ENCODE peak calls at places on chromosomes 16 and 17, in ten cellular contexts. O, T, E, K, X, H, D, A, I and V are unnamed samples.

GRCh38 chr16:67667817-67668494 is 1.3 kb downstream of the C16orf86 start:
- DNase-seq in O (peak), T (peak), E (peak), K (peak), X (peak), H (peak), D (peak), A (peak), I (peak), V (peak)

GRCh38 chr17:1087381-1088241 is 90.7 kb downstream of the TIMM22 start:
- DNase-seq in O (peak), T (peak), E (no peak), K (peak), X (no peak), H (peak), D (peak), A (no peak), I (peak), V (peak)

GRCh38 chr17:82399030-82399429 is 19.1 kb upstream of the HEXD start:
- DNase-seq in O (no peak), T (no peak), E (no peak), K (peak), X (peak), H (no peak), D (no peak), A (no peak), I (no peak), V (no peak)

GRCh38 chr16:23836078-23836403 is 258 bp downstream of the PRKCB start:
- DNase-seq in O (no peak), T (no peak), E (peak), K (no peak), X (no peak), H (no peak), D (no peak), A (no peak), I (no peak), V (no peak)

GRCh38 chr17:81406117-81406953 is 11.1 kb downstream of the BAHCC1 start:
- DNase-seq in O (peak), T (no peak), E (no peak), K (no peak), X (no peak), H (no peak), D (no peak), A (no peak), I (no peak), V (no peak)

GRCh38 chr16:50740747-50741146 is 1.1 kb upstream of the CYLD start:
- DNase-seq in O (no peak), T (no peak), E (no peak), K (no peak), X (no peak), H (no peak), D (no peak), A (no peak), I (no peak), V (no peak)

GRCh38 chr17:42325026-42325425 is 36.7 kb downstream of the STAT5A start:
- DNase-seq in O (no peak), T (no peak), E (no peak), K (no peak), X (peak), H (no peak), D (no peak), A (no peak), I (no peak), V (no peak)

GRCh38 chr17:66255112-66255511 is 25.9 kb upstream of the APOH start:
- DNase-seq in O (peak), T (peak), E (peak), K (peak), X (peak), H (no peak), D (peak), A (no peak), I (no peak), V (peak)

GRCh38 chr16:67547423-67548264 is 14.7 kb upstream of the CTCF start:
- DNase-seq in O (peak), T (peak), E (peak), K (no peak), X (no peak), H (peak), D (no peak), A (no peak), I (no peak), V (no peak)

GRCh38 chr17:48636177-48637018 is 10.2 kb upstream of the HOXB9 start:
- DNase-seq in O (no peak), T (peak), E (peak), K (no peak), X (peak), H (peak), D (peak), A (peak), I (no peak), V (peak)

GRCh38 chr17:2238432-2239169 is 65.0 kb downstream of the SMG6 start:
- DNase-seq in O (no peak), T (no peak), E (no peak), K (no peak), X (no peak), H (no peak), D (no peak), A (no peak), I (no peak), V (no peak)

GRCh38 chr16:79929260-79929977 is 328.9 kb upstream of the MAF start:
- DNase-seq in O (no peak), T (no peak), E (no peak), K (no peak), X (no peak), H (no peak), D (no peak), A (no peak), I (no peak), V (no peak)

GRCh38 chr16:65068151-65068740 is 53.6 kb downstream of the CDH11 start:
- DNase-seq in O (no peak), T (no peak), E (no peak), K (peak), X (no peak), H (no peak), D (no peak), A (no peak), I (no peak), V (no peak)

GRCh38 chr16:69397821-69398521 is 12.2 kb upstream of the TERF2 start:
- DNase-seq in O (peak), T (peak), E (no peak), K (no peak), X (peak), H (no peak), D (peak), A (no peak), I (no peak), V (peak)

GRCh38 chr17:40956401-40957254 is 10.1 kb downstream of the KRT39 start:
- DNase-seq in O (peak), T (no peak), E (no peak), K (no peak), X (peak), H (no peak), D (no peak), A (no peak), I (no peak), V (peak)